ENCODE peak calls at places on chromosomes 11 and 22, in six cellular contexts. W, I, X, P, Q and F are unnamed samples.

GRCh38 chr11:64656797-64657196 is 65.8 kb downstream of the SLC22A12 start:
- DNase-seq in W (no peak), I (no peak), X (peak; percentile 89), P (no peak), Q (no peak), F (no peak)

GRCh38 chr22:25791556-25791955 is 49.6 kb downstream of the MYO18B start:
- DNase-seq in W (no peak), I (no peak), X (no peak), P (no peak), Q (no peak), F (no peak)

GRCh38 chr11:103281301-103281700 is 172.1 kb downstream of the DYNC2H1 start:
- DNase-seq in W (no peak), I (no peak), X (no peak), P (no peak), Q (no peak), F (no peak)

GRCh38 chr22:48431014-48431413 is 1396.7 kb downstream of the BRD1 start:
- DNase-seq in W (no peak), I (no peak), X (no peak), P (no peak), Q (no peak), F (no peak)

GRCh38 chr11:118620529-118621070 is 13.2 kb downstream of the PHLDB1 start:
- DNase-seq in W (no peak), I (no peak), X (no peak), P (no peak), Q (no peak), F (no peak)

GRCh38 chr22:50319503-50319951 is 7.3 kb downstream of the DENND6B start:
- DNase-seq in W (no peak), I (no peak), X (no peak), P (no peak), Q (no peak), F (no peak)

GRCh38 chr11:34501500-34501899 is 12.1 kb downstream of the ELF5 start:
- DNase-seq in W (peak; percentile 85), I (no peak), X (no peak), P (no peak), Q (no peak), F (no peak)

GRCh38 chr11:45590743-45591142 is 74.7 kb downstream of the CHST1 start:
- DNase-seq in W (no peak), I (no peak), X (no peak), P (no peak), Q (no peak), F (no peak)

GRCh38 chr11:45260047-45260446 is 26.1 kb downstream of the SYT13 start:
- DNase-seq in W (no peak), I (no peak), X (no peak), P (no peak), Q (no peak), F (no peak)

GRCh38 chr22:19290400-19291217 is 910 bp downstream of the CLTCL1 start:
- DNase-seq in W (no peak), I (no peak), X (peak; percentile 30), P (no peak), Q (no peak), F (no peak)

GRCh38 chr22:40294696-40295095 is 51.6 kb upstream of the ADSL start:
- DNase-seq in W (no peak), I (no peak), X (no peak), P (no peak), Q (no peak), F (no peak)

GRCh38 chr22:41513391-41513790 is 30.9 kb downstream of the POLR3H start:
- DNase-seq in W (no peak), I (no peak), X (no peak), P (no peak), Q (no peak), F (no peak)